ENCODE peak calls at places on chromosome 1, in six cellular contexts. P is heart left ventricle, Y is nephron progenitor cell, H is tibial artery, B is GM13976, K is psoas muscle. N is an unnamed sample.

GRCh38 chr1:105730701-105731100 is 1325.8 kb upstream of the PRMT6 start:
- DNase-seq in P (no peak), H (no peak), Y (no peak), K (no peak), B (no peak), N (no peak)

GRCh38 chr1:228307218-228308023 is 99.2 kb downstream of the TRIM11 start:
- DNase-seq in P (peak; percentile 17), Y (no peak), H (no peak), K (peak; percentile 59), B (no peak), N (no peak)

GRCh38 chr1:52691856-52692255 is 6.3 kb downstream of the COA7 start:
- DNase-seq in Y (no peak), H (no peak), B (no peak), K (no peak), P (no peak), N (no peak)

GRCh38 chr1:198056255-198056654 is 100.5 kb upstream of the NEK7 start:
- DNase-seq in H (no peak), P (no peak), B (no peak), K (no peak), Y (peak; percentile 10), N (no peak)

GRCh38 chr1:167706931-167707877 is 14.6 kb upstream of the MPZL1 start:
- DNase-seq in P (no peak), B (no peak), Y (no peak), H (no peak), K (no peak), N (no peak)

GRCh38 chr1:99438656-99439055 is 174.4 kb downstream of the PLPPR4 start:
- DNase-seq in H (no peak), K (no peak), P (no peak), Y (no peak), B (no peak), N (peak; percentile 17)

GRCh38 chr1:202129453-202130274 is 6.9 kb downstream of the GPR37L1 start:
- DNase-seq in B (no peak), H (no peak), P (no peak), Y (no peak), K (no peak), N (no peak)

GRCh38 chr1:164765557-164765956 is 206.6 kb downstream of the PBX1 start:
- DNase-seq in Y (no peak), B (no peak), K (no peak), P (no peak), H (no peak), N (peak; percentile 86)

GRCh38 chr1:231679109-231679508 is 52.5 kb downstream of the DISC1 start:
- DNase-seq in Y (no peak), P (no peak), B (no peak), H (no peak), K (no peak), N (no peak)

GRCh38 chr1:60832372-60832771 is 250.0 kb upstream of the NFIA start:
- DNase-seq in K (no peak), Y (no peak), H (no peak), P (no peak), B (no peak), N (no peak)

GRCh38 chr1:67459068-67459467 is 28.9 kb upstream of the SERBP1 start:
- DNase-seq in B (no peak), H (no peak), K (no peak), P (no peak), Y (no peak), N (no peak)

GRCh38 chr1:248847956-248848561 is 10.0 kb downstream of the ZNF672 start:
- DNase-seq in Y (no peak), H (no peak), P (no peak), B (no peak), K (no peak), N (no peak)

GRCh38 chr1:112074711-112075110 is 85.2 kb upstream of the KCND3 start:
- DNase-seq in P (no peak), B (no peak), K (no peak), H (no peak), Y (no peak), N (no peak)

GRCh38 chr1:20185834-20186782 is at the start of the genes PLA2G2C and UBXN10:
- DNase-seq in H (no peak), K (peak; percentile 78), P (peak; percentile 60), Y (peak; percentile 82), B (peak; percentile 73), N (no peak)

GRCh38 chr1:112603541-112603940 is 15.4 kb downstream of the ST7L start:
- DNase-seq in Y (no peak), K (no peak), H (no peak), P (no peak), B (no peak), N (no peak)

GRCh38 chr1:84862810-84863251 is 30.2 kb downstream of the LPAR3 start:
- DNase-seq in P (no peak), Y (no peak), B (peak; percentile 64), H (no peak), K (no peak), N (no peak)

GRCh38 chr1:46543382-46543760 is 8.1 kb downstream of the KNCN start:
- DNase-seq in B (no peak), Y (no peak), H (no peak), P (no peak), K (no peak), N (no peak)

GRCh38 chr1:20112279-20113000 is 6.9 kb downstream of the PLA2G2D start:
- DNase-seq in P (no peak), H (no peak), Y (no peak), K (no peak), B (no peak), N (no peak)

GRCh38 chr1:226920446-226920894 is 19.6 kb upstream of the COQ8A start:
- DNase-seq in P (peak; percentile 76), Y (no peak), H (no peak), B (no peak), K (peak; percentile 90), N (no peak)

GRCh38 chr1:244414543-244414942 is 37.2 kb downstream of the ADSS2 start:
- DNase-seq in P (no peak), B (no peak), K (no peak), H (no peak), Y (no peak), N (peak; percentile 64)
- TF ChIP-seq CTCF in P (no peak), B (no peak), K (no peak), H (no peak), Y (no peak), N (peak; percentile 65)

GRCh38 chr1:109201123-109201703 is 12.5 kb upstream of the SARS1 start:
- DNase-seq in H (no peak), K (peak; percentile 54), B (peak; percentile 73), P (no peak), Y (peak; percentile 33), N (peak; percentile 95)
- TF ChIP-seq CTCF in H (peak; percentile 12), K (peak; percentile 47), B (peak; percentile 60), P (peak; percentile 45), Y (peak; percentile 39), N (peak; percentile 91)

GRCh38 chr1:53821380-53821779 is 16.7 kb downstream of the NDC1 start:
- DNase-seq in P (no peak), B (no peak), Y (no peak), H (no peak), K (no peak), N (no peak)
- TF ChIP-seq CTCF in P (no peak), B (no peak), Y (no peak), H (no peak), K (no peak), N (peak; percentile 38)

DNA sequence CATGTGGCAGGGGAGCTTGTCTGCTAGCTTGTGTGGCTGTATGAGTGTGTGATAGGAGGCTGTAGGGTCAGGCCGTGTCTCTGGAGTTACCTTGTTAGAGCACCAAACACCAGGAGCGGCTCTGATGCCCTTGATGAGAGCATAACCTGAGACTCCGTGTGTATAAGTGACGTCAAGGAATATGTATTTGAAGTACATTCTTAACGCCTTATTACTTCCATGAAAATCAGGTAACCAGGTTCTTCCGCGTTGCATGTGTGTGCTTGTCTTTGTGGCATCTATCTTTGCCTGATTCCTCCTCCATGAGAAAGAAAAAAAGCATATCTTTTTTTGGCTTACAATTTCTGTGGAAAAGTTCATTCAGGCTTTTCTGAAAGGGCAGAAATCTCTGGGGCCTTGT is 4.6 kb downstream of the OLFML3 start:
- DNase-seq in P (no peak), H (no peak), Y (no peak), B (no peak), K (no peak), N (no peak)
- TF ChIP-seq CTCF in P (no peak), H (no peak), Y (no peak), B (no peak), K (no peak), N (no peak)

GRCh38 chr1:93150729-93151128 is 29.5 kb downstream of the TMED5 start:
- DNase-seq in H (no peak), Y (no peak), K (no peak), B (no peak), P (no peak), N (no peak)
- TF ChIP-seq CTCF in H (no peak), Y (no peak), K (no peak), B (no peak), P (no peak), N (no peak)

DNA sequence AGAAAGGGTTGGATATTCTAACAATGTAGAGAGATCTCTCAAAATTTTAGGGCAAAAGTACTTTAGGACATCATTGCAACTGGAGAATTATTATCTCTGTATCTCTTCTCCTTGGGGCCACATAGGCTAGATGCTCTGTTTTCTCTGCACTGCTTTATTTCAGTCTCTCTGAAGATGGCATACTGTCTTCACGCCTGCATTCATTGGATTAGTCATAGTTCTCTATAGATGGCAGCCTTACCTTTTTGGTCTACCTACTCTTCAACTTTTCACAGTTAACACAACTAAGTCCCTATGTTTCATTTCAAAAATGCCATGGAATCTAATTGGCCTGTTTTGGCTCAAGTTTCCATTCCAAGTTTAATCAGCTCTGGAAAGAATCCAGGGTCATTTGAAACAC is 1623.3 kb upstream of the B3GALT2 start:
- DNase-seq in P (no peak), Y (no peak), H (no peak), K (no peak), B (no peak), N (no peak)
- TF ChIP-seq CTCF in P (no peak), Y (no peak), H (no peak), K (no peak), B (peak; percentile 8), N (no peak)

GRCh38 chr1:109112056-109112651 is 1.8 kb upstream of the ELAPOR1 start:
- DNase-seq in K (no peak), H (no peak), P (no peak), Y (no peak), B (peak; percentile 46), N (no peak)
- TF ChIP-seq CTCF in K (no peak), H (no peak), P (no peak), Y (no peak), B (no peak), N (peak; percentile 31)

GRCh38 chr1:192512426-192513125 is 63.0 kb upstream of the RGS1 start:
- DNase-seq in K (no peak), B (no peak), Y (no peak), H (peak; percentile 63), P (peak; percentile 24), N (no peak)

DNA sequence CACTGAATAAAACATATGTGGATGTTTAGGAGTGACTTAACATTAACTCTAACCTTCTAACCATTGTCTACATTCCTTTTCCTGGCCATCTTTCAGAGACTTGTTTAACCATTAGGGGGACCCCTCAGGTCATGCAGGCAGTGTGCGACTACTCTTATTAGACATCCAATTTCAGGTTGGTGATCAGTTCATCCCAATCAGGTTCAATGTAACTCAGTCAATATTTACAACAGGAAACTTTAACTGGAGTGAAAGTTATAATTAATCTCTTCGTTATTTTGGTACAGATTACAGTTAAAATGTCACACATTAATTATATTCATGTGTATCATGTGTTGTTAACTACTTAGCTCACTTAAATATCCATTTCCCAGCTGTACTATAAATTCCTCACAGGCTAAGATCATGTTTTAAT is 68.8 kb upstream of the RGS1 start:
- DNase-seq in B (peak; percentile 71), H (no peak), Y (no peak), K (no peak), P (no peak), N (no peak)
- TF ChIP-seq CTCF in B (peak; percentile 38), H (no peak), Y (peak; percentile 24), K (no peak), P (no peak), N (peak; percentile 74)